ENCODE peak calls at places on chromosomes 5 and 9, in four cellular contexts. H is psoas muscle, Y is endothelial cell, I is H54. X is an unnamed sample.

GRCh38 chr5:41636605-41637004 is 126.2 kb upstream of the PLCXD3 start:
- DNase-seq in Y (peak), I (peak), H (no peak), X (peak)

GRCh38 chr5:139078345-139078744 is 119.8 kb downstream of the SIL1 start:
- DNase-seq in I (no peak), H (no peak), Y (no peak), X (no peak)

GRCh38 chr5:91136271-91136670 is 246.8 kb downstream of the ARRDC3 start:
- DNase-seq in Y (no peak), I (peak), H (no peak), X (no peak)

GRCh38 chr5:86684222-86684621 is 66.5 kb downstream of the COX7C start:
- DNase-seq in H (no peak), I (no peak), Y (no peak), X (no peak)

GRCh38 chr9:607417-607816 is 234.1 kb upstream of the DMRT1 start:
- DNase-seq in H (no peak), I (no peak), Y (no peak), X (no peak)

GRCh38 chr9:132486706-132487350 is 76.8 kb downstream of the CFAP77 start:
- DNase-seq in Y (no peak), I (no peak), H (no peak), X (no peak)

GRCh38 chr5:32942225-32942989 is 231.3 kb downstream of the NPR3 start:
- DNase-seq in H (no peak), Y (no peak), I (peak), X (peak)

GRCh38 chr5:156181656-156182055 is 145.3 kb upstream of the SGCD start:
- DNase-seq in Y (no peak), I (no peak), H (no peak), X (no peak)

GRCh38 chr9:93170571-93170970 is 13.4 kb upstream of the WNK2 start:
- DNase-seq in I (no peak), H (no peak), Y (no peak), X (no peak)

GRCh38 chr5:157603333-157604190 is 28.0 kb upstream of the ADAM19 start:
- DNase-seq in H (no peak), I (peak), Y (no peak), X (no peak)

GRCh38 chr9:127022913-127023665 is 99.3 kb downstream of the ANGPTL2 start:
- DNase-seq in I (no peak), H (peak), Y (no peak), X (no peak)

GRCh38 chr5:167688331-167688730 is 603.1 kb upstream of the WWC1 start:
- DNase-seq in H (no peak), I (no peak), Y (no peak), X (no peak)

GRCh38 chr5:109857405-109858031 is 167.8 kb downstream of the MAN2A1 start:
- DNase-seq in Y (no peak), H (no peak), I (no peak), X (no peak)

GRCh38 chr5:34652916-34653315 is 3.2 kb upstream of the RAI14 start:
- DNase-seq in H (no peak), Y (no peak), I (no peak), X (no peak)

GRCh38 chr5:108451269-108451668 is 69.4 kb upstream of the FBXL17 start:
- DNase-seq in H (no peak), I (no peak), Y (no peak), X (no peak)

GRCh38 chr9:134288731-134289130 is 37.5 kb upstream of the RXRA start:
- DNase-seq in H (peak), I (no peak), Y (no peak), X (no peak)

GRCh38 chr5:135013947-135014570 is 20.0 kb downstream of the PITX1 start:
- DNase-seq in Y (no peak), I (no peak), H (no peak), X (no peak)

GRCh38 chr9:134455951-134456739 is 129.9 kb downstream of the RXRA start:
- DNase-seq in H (peak), I (peak), Y (peak), X (no peak)

GRCh38 chr9:129001504-129002325 is 26.4 kb downstream of the SH3GLB2 start:
- DNase-seq in Y (no peak), H (no peak), I (no peak), X (no peak)

GRCh38 chr9:84750152-84750865 is 80.8 kb downstream of the NTRK2 start:
- DNase-seq in Y (no peak), H (no peak), I (no peak), X (no peak)

GRCh38 chr5:94362857-94363256 is 255.5 kb downstream of the KIAA0825 start:
- DNase-seq in H (no peak), I (no peak), Y (no peak), X (no peak)

GRCh38 chr9:109916316-109916715 is 136.3 kb downstream of the PALM2AKAP2 start:
- DNase-seq in Y (no peak), H (peak), I (no peak), X (no peak)

GRCh38 chr5:158877706-158878105 is 222.0 kb downstream of the EBF1 start:
- DNase-seq in I (no peak), Y (no peak), H (no peak), X (no peak)

GRCh38 chr5:168047043-168047668 is 244.3 kb upstream of the WWC1 start:
- DNase-seq in H (no peak), I (peak), Y (peak), X (peak)

GRCh38 chr9:1429328-1429727 is 379.2 kb downstream of the DMRT2 start:
- DNase-seq in H (no peak), Y (peak), I (no peak), X (peak)

GRCh38 chr9:136437839-136438547 is 1.7 kb downstream of the INPP5E start:
- DNase-seq in I (no peak), Y (no peak), H (no peak), X (no peak)